ENCODE peak calls at places on chromosomes 11 and 22, in ten cellular contexts. K is left lung; A is D721Med; G is K562; D is caudate nucleus; J is spleen; O is HFF-Myc; P is Kasumi-1; N is ovary; C is activated T-helper 9 cell treated with anti-CD3 and anti-CD28 coated beads, Interleukin-2, amount 50 U/mL, for 16 hours. S is an unnamed sample.

GRCh38 chr11:17102447-17102846 is 25.0 kb upstream of the RPS13 start:
- DNase-seq in K (no peak), A (no peak), G (no peak), D (no peak), J (no peak), O (peak), P (no peak), N (no peak), C (no peak), S (peak)

GRCh38 chr11:72609045-72609444 is 65.2 kb downstream of the PDE2A start:
- DNase-seq in K (no peak), A (no peak), G (peak), D (no peak), J (no peak), O (no peak), P (peak), N (no peak), C (no peak), S (peak)

GRCh38 chr11:34161812-34162506 is 56.5 kb downstream of the NAT10 start:
- DNase-seq in K (no peak), A (no peak), G (peak), D (no peak), J (no peak), O (no peak), P (no peak), N (no peak), C (peak), S (peak)

GRCh38 chr22:39941661-39942060 is 18.5 kb upstream of the TMA7B start:
- DNase-seq in K (no peak), A (no peak), G (no peak), D (no peak), J (no peak), O (no peak), P (no peak), N (no peak), C (no peak), S (no peak)

GRCh38 chr11:63901660-63902059 is 15.3 kb downstream of the RCOR2 start:
- DNase-seq in K (no peak), A (no peak), G (no peak), D (no peak), J (no peak), O (no peak), P (peak), N (no peak), C (no peak), S (peak)

GRCh38 chr22:31253949-31254348 is 38.3 kb downstream of the PIK3IP1 start:
- DNase-seq in K (peak), A (no peak), G (no peak), D (no peak), J (no peak), O (no peak), P (no peak), N (no peak), C (no peak), S (no peak)

GRCh38 chr11:78031629-78032028 is 8.6 kb upstream of the KCTD14 start:
- DNase-seq in K (no peak), A (no peak), G (no peak), D (no peak), J (no peak), O (no peak), P (no peak), N (no peak), C (no peak), S (no peak)

GRCh38 chr11:120215634-120216033 is 4.8 kb downstream of the OAF start:
- DNase-seq in K (no peak), A (no peak), G (peak), D (no peak), J (no peak), O (no peak), P (no peak), N (peak), C (no peak), S (peak)

GRCh38 chr22:43419371-43420080 is 7.7 kb downstream of the MPPED1 start:
- DNase-seq in K (no peak), A (no peak), G (no peak), D (no peak), J (no peak), O (no peak), P (no peak), N (no peak), C (no peak), S (no peak)

GRCh38 chr11:63523151-63523550 is 13.5 kb upstream of the PLAAT4 start:
- DNase-seq in K (no peak), A (no peak), G (no peak), D (no peak), J (no peak), O (no peak), P (no peak), N (no peak), C (no peak), S (no peak)

GRCh38 chr22:45533731-45534130 is 31.0 kb downstream of the FBLN1 start:
- DNase-seq in K (no peak), A (no peak), G (no peak), D (no peak), J (no peak), O (no peak), P (no peak), N (no peak), C (no peak), S (no peak)

GRCh38 chr11:33540946-33541915 is 159.4 kb downstream of the C11orf91 start:
- DNase-seq in K (no peak), A (no peak), G (no peak), D (no peak), J (no peak), O (no peak), P (no peak), N (no peak), C (no peak), S (no peak)

GRCh38 chr11:73412308-73412707 is 36.1 kb downstream of the RELT start:
- DNase-seq in K (no peak), A (no peak), G (no peak), D (no peak), J (no peak), O (no peak), P (no peak), N (no peak), C (no peak), S (no peak)

GRCh38 chr11:59680287-59681154 is 11.7 kb upstream of the PATL1 start:
- DNase-seq in K (peak), A (no peak), G (peak), D (no peak), J (peak), O (no peak), P (peak), N (peak), C (peak), S (peak)

GRCh38 chr11:1126491-1126926 is 31.2 kb upstream of the MUC5AC start:
- DNase-seq in K (no peak), A (no peak), G (no peak), D (no peak), J (no peak), O (no peak), P (no peak), N (no peak), C (no peak), S (no peak)

GRCh38 chr11:69301491-69302401 is 7.8 kb downstream of the MYEOV start:
- DNase-seq in K (peak), A (no peak), G (peak), D (no peak), J (no peak), O (peak), P (peak), N (no peak), C (no peak), S (no peak)

GRCh38 chr11:75387742-75388294 is 11.5 kb upstream of the RPS3 start:
- DNase-seq in K (no peak), A (no peak), G (no peak), D (no peak), J (no peak), O (no peak), P (no peak), N (no peak), C (no peak), S (no peak)

GRCh38 chr11:108886608-108887007 is 221.7 kb downstream of the DDX10 start:
- DNase-seq in K (no peak), A (no peak), G (no peak), D (no peak), J (no peak), O (no peak), P (no peak), N (no peak), C (no peak), S (peak)

GRCh38 chr11:87477321-87477720 is 439.6 kb downstream of the TMEM135 start:
- DNase-seq in K (no peak), A (no peak), G (no peak), D (no peak), J (no peak), O (no peak), P (no peak), N (no peak), C (no peak), S (no peak)

GRCh38 chr11:3341298-3341697 is 37.6 kb downstream of the ZNF195 start:
- DNase-seq in K (no peak), A (no peak), G (peak), D (no peak), J (no peak), O (no peak), P (peak), N (peak), C (peak), S (peak)

GRCh38 chr11:86696004-86696403 is 23.6 kb upstream of the ME3 start:
- DNase-seq in K (no peak), A (no peak), G (no peak), D (no peak), J (no peak), O (peak), P (no peak), N (no peak), C (no peak), S (peak)